ENCODE peak calls at places on chromosomes 16 and 17, in nine cellular contexts. D is heart left ventricle; L is activated naive CD4-positive, alpha-beta T cell treated with anti-CD3 and anti-CD28 coated beads for 36 hours; H is RWPE1; A is activated T-helper 1 cell treated with anti-CD3 and anti-CD28 coated beads, Interleukin-2, amount 50 U/mL, for 16 hours; R is fibroblast of lung; K is stimulated activated CD8-positive, alpha-beta memory T cell treated with anti-CD3 and anti-CD28 coated beads, Interleukin-4, amount 100 ng/mL, for 4 hours; J is dermis microvascular lymphatic vessel endothelial cell; G is iPS DF 6.9. N is an unnamed sample.

GRCh38 chr16:47045459-47045858 is 72.0 kb upstream of the DNAJA2 start:
- DNase-seq in D (no peak), H (no peak), A (no peak), L (no peak), G (no peak), R (no peak), J (no peak), K (no peak), N (no peak)

GRCh38 chr17:76515291-76515949 is 14.2 kb upstream of the RHBDF2 start:
- DNase-seq in A (peak; percentile 72), G (no peak), K (peak; percentile 44), L (peak; percentile 88), R (peak; percentile 96), J (no peak), H (no peak), D (no peak), N (no peak)

GRCh38 chr17:50501054-50501453 is 7.2 kb upstream of the MYCBPAP start:
- DNase-seq in R (peak; percentile 47), A (no peak), K (no peak), D (no peak), J (peak; percentile 16), G (no peak), H (no peak), L (peak; percentile 68), N (no peak)

GRCh38 chr17:4477286-4477791 is 21.3 kb upstream of the SPNS2 start:
- DNase-seq in A (no peak), G (no peak), J (no peak), H (no peak), R (no peak), L (peak; percentile 32), D (no peak), K (no peak), N (no peak)

GRCh38 chr17:57788710-57789109 is 43.6 kb upstream of the CCDC182 start:
- DNase-seq in L (no peak), D (no peak), H (no peak), J (no peak), A (no peak), R (no peak), K (no peak), G (no peak), N (no peak)

GRCh38 chr17:32621612-32622312 is 135.0 kb downstream of the CDK5R1 start:
- DNase-seq in R (peak; percentile 14), J (no peak), G (peak; percentile 41), A (no peak), K (no peak), H (peak; percentile 42), D (no peak), L (no peak), N (no peak)

GRCh38 chr16:68079616-68080344 is 5.4 kb upstream of the NFATC3 start:
- DNase-seq in J (peak; percentile 72), A (peak; percentile 46), G (no peak), L (peak; percentile 88), R (peak; percentile 14), D (peak; percentile 90), H (no peak), K (peak; percentile 48), N (no peak)

GRCh38 chr16:56305956-56306565 is 114.8 kb downstream of the GNAO1 start:
- DNase-seq in L (no peak), K (no peak), R (no peak), D (no peak), H (no peak), A (no peak), J (no peak), G (no peak), N (no peak)

GRCh38 chr17:55420776-55421178 is 858 bp downstream of the MMD start:
- DNase-seq in A (peak; percentile 10), G (no peak), H (peak; percentile 30), J (no peak), D (peak; percentile 51), L (peak; percentile 54), R (peak; percentile 34), K (no peak), N (no peak)

GRCh38 chr16:69818811-69819587 is 56.9 kb downstream of the WWP2 start:
- DNase-seq in J (no peak), A (no peak), G (no peak), L (no peak), R (no peak), K (no peak), D (no peak), H (no peak), N (no peak)

GRCh38 chr17:59331929-59332889 is 754 bp downstream of the YPEL2 start:
- DNase-seq in A (no peak), K (no peak), H (no peak), G (no peak), L (peak; percentile 32), R (no peak), D (peak; percentile 73), J (no peak), N (no peak)

GRCh38 chr17:40495140-40495539 is 6.3 kb downstream of the TNS4 start:
- DNase-seq in G (no peak), L (no peak), R (no peak), D (no peak), K (no peak), A (no peak), J (no peak), H (no peak), N (no peak)

GRCh38 chr16:16864536-16864935 is 485.6 kb downstream of the NPIPA7 start:
- DNase-seq in K (no peak), G (no peak), L (no peak), D (no peak), J (no peak), A (no peak), R (no peak), H (no peak), N (no peak)

GRCh38 chr16:60181542-60181941 is 1447.4 kb upstream of the GOT2 start:
- DNase-seq in G (no peak), D (no peak), K (no peak), L (no peak), A (no peak), H (no peak), J (no peak), R (no peak), N (no peak)

GRCh38 chr17:28290703-28291102 is 28.3 kb upstream of the TMEM97 start:
- DNase-seq in G (no peak), A (no peak), K (no peak), J (no peak), L (no peak), R (no peak), H (no peak), D (no peak), N (no peak)

GRCh38 chr16:59324462-59324861 is 590.3 kb upstream of the GOT2 start:
- DNase-seq in J (no peak), L (no peak), R (no peak), K (no peak), H (peak; percentile 3), G (no peak), A (no peak), D (no peak), N (no peak)

GRCh38 chr16:57000271-57001025 is 11.1 kb downstream of the NLRC5 start:
- DNase-seq in R (peak; percentile 87), A (no peak), D (peak; percentile 84), K (no peak), G (no peak), H (peak; percentile 80), L (peak; percentile 85), J (peak; percentile 41), N (no peak)

GRCh38 chr17:53129863-53130262 is 692.9 kb upstream of the KIF2B start:
- DNase-seq in A (no peak), K (no peak), J (no peak), D (no peak), R (no peak), H (no peak), L (no peak), G (no peak), N (no peak)

GRCh38 chr16:22188595-22189442 is 17.3 kb upstream of the EEF2K start:
- DNase-seq in K (peak; percentile 21), G (no peak), A (peak; percentile 31), H (peak; percentile 69), R (peak; percentile 96), J (peak; percentile 73), L (peak; percentile 80), D (peak; percentile 72), N (peak; percentile 71)

GRCh38 chr16:69106491-69107291 is 1.2 kb downstream of the HAS3 start:
- DNase-seq in J (no peak), G (no peak), R (no peak), A (no peak), D (no peak), L (no peak), H (no peak), K (no peak), N (no peak)

GRCh38 chr17:17062356-17062755 is 20.1 kb downstream of the MPRIP start:
- DNase-seq in R (no peak), A (no peak), L (no peak), K (no peak), H (no peak), J (no peak), G (no peak), D (no peak), N (no peak)

GRCh38 chr17:48023408-48024148 is 14.0 kb downstream of the COPZ2 start:
- DNase-seq in A (no peak), K (no peak), D (peak; percentile 83), H (peak; percentile 79), G (no peak), R (peak; percentile 56), L (peak; percentile 49), J (no peak), N (no peak)

GRCh38 chr16:1691276-1691675 is 13.2 kb downstream of the JPT2 start:
- DNase-seq in G (no peak), J (no peak), A (no peak), L (no peak), H (peak; percentile 29), K (no peak), D (no peak), R (peak; percentile 32), N (no peak)

GRCh38 chr16:30395155-30395991 is at the start of gene ZNF48:
- DNase-seq in R (peak; percentile 90), D (peak; percentile 89), H (peak; percentile 38), L (peak; percentile 54), K (no peak), G (no peak), A (no peak), J (peak; percentile 83), N (no peak)

GRCh38 chr17:40819528-40820125 is 2.8 kb downstream of the KRT10 start:
- DNase-seq in L (no peak), A (no peak), J (no peak), G (no peak), D (peak; percentile 48), K (no peak), R (peak; percentile 38), H (peak; percentile 11), N (no peak)

GRCh38 chr17:42767512-42767911 is 5.7 kb upstream of the VPS25 start:
- DNase-seq in H (no peak), A (no peak), K (no peak), J (no peak), G (no peak), L (no peak), D (no peak), R (no peak), N (no peak)

GRCh38 chr17:37702605-37703004 is 42.3 kb downstream of the HNF1B start:
- DNase-seq in L (no peak), H (peak; percentile 88), K (no peak), J (no peak), R (peak; percentile 57), G (no peak), A (no peak), D (no peak), N (no peak)

GRCh38 chr16:89917773-89918452 is 749 bp upstream of the MC1R start:
- DNase-seq in R (peak; percentile 92), H (peak; percentile 68), G (no peak), J (no peak), A (peak; percentile 59), L (peak; percentile 84), D (peak; percentile 74), K (peak; percentile 32), N (peak; percentile 30)

GRCh38 chr17:10033982-10034381 is 128.9 kb upstream of the RCVRN start:
- DNase-seq in G (no peak), D (no peak), A (no peak), R (peak; percentile 60), L (no peak), J (no peak), H (no peak), K (no peak), N (no peak)

GRCh38 chr17:46863383-46864121 is 12.2 kb downstream of the WNT9B start:
- DNase-seq in R (no peak), J (no peak), A (no peak), G (no peak), L (no peak), K (no peak), D (no peak), H (no peak), N (no peak)